ENCODE peak calls at places on chromosomes 12 and 14, in five cellular contexts. One of them, this sample, is unnamed.

GRCh38 chr12:130765186-130765659 is 49.1 kb upstream of the RIMBP2 start:
- DNase-seq in AG09319: no peak
- DNase-seq in natural killer cell: no peak
- DNase-seq in suprapubic skin: no peak
- DNase-seq in AG10803: peak
- DNase-seq in this sample: no peak

GRCh38 chr14:68295316-68295816 is 475.8 kb downstream of the RAD51B start:
- DNase-seq in AG09319: no peak
- DNase-seq in natural killer cell: no peak
- DNase-seq in suprapubic skin: no peak
- DNase-seq in AG10803: no peak
- DNase-seq in this sample: no peak

GRCh38 chr12:58211211-58211610 is 269.8 kb downstream of the ATP23 start:
- DNase-seq in AG09319: no peak
- DNase-seq in natural killer cell: no peak
- DNase-seq in suprapubic skin: no peak
- DNase-seq in AG10803: no peak
- DNase-seq in this sample: no peak

GRCh38 chr12:56687225-56688128 is 607 bp downstream of the PTGES3 start:
- DNase-seq in AG09319: no peak
- DNase-seq in natural killer cell: peak
- DNase-seq in suprapubic skin: peak
- DNase-seq in AG10803: peak
- DNase-seq in this sample: no peak

GRCh38 chr12:114625294-114625851 is 58.6 kb downstream of the TBX3 start:
- DNase-seq in AG09319: peak
- DNase-seq in natural killer cell: no peak
- DNase-seq in suprapubic skin: no peak
- DNase-seq in AG10803: peak
- DNase-seq in this sample: peak

GRCh38 chr12:45415393-45415817 is 199.5 kb downstream of the ANO6 start:
- DNase-seq in AG09319: peak
- DNase-seq in natural killer cell: no peak
- DNase-seq in suprapubic skin: no peak
- DNase-seq in AG10803: peak
- DNase-seq in this sample: no peak

GRCh38 chr12:1927051-1927680 is 8.7 kb upstream of the CACNA2D4 start:
- DNase-seq in AG09319: no peak
- DNase-seq in natural killer cell: no peak
- DNase-seq in suprapubic skin: no peak
- DNase-seq in AG10803: no peak
- DNase-seq in this sample: peak

GRCh38 chr12:91163116-91163515 is 19.5 kb downstream of the DCN start:
- DNase-seq in AG09319: no peak
- DNase-seq in natural killer cell: no peak
- DNase-seq in suprapubic skin: no peak
- DNase-seq in AG10803: no peak
- DNase-seq in this sample: no peak

GRCh38 chr14:79018846-79019245 is 848.7 kb downstream of the NRXN3 start:
- DNase-seq in AG09319: no peak
- DNase-seq in natural killer cell: no peak
- DNase-seq in suprapubic skin: no peak
- DNase-seq in AG10803: peak
- DNase-seq in this sample: no peak

GRCh38 chr12:14769837-14770494 is 33.3 kb downstream of the WBP11 start:
- DNase-seq in AG09319: no peak
- DNase-seq in natural killer cell: peak
- DNase-seq in suprapubic skin: peak
- DNase-seq in AG10803: peak
- DNase-seq in this sample: peak

GRCh38 chr12:100741084-100741711 is 53.4 kb upstream of the ANO4 start:
- DNase-seq in AG09319: no peak
- DNase-seq in natural killer cell: no peak
- DNase-seq in suprapubic skin: no peak
- DNase-seq in AG10803: peak
- DNase-seq in this sample: no peak

GRCh38 chr12:116476227-116476852 is 82.8 kb upstream of the MAP1LC3B2 start:
- DNase-seq in AG09319: no peak
- DNase-seq in natural killer cell: no peak
- DNase-seq in suprapubic skin: no peak
- DNase-seq in AG10803: no peak
- DNase-seq in this sample: no peak

GRCh38 chr12:79006306-79006705 is 141.7 kb downstream of the SYT1 start:
- DNase-seq in AG09319: no peak
- DNase-seq in natural killer cell: no peak
- DNase-seq in suprapubic skin: no peak
- DNase-seq in AG10803: peak
- DNase-seq in this sample: no peak

GRCh38 chr12:113228394-113229028 is 7.2 kb downstream of the TPCN1 start:
- DNase-seq in AG09319: no peak
- DNase-seq in natural killer cell: no peak
- DNase-seq in suprapubic skin: no peak
- DNase-seq in AG10803: no peak
- DNase-seq in this sample: no peak

GRCh38 chr14:91315844-91316267 is 71.4 kb upstream of the GPR68 start:
- DNase-seq in AG09319: no peak
- DNase-seq in natural killer cell: peak
- DNase-seq in suprapubic skin: no peak
- DNase-seq in AG10803: no peak
- DNase-seq in this sample: no peak

GRCh38 chr14:102805454-102805891 is 28.2 kb downstream of the TRAF3 start:
- DNase-seq in AG09319: no peak
- DNase-seq in natural killer cell: no peak
- DNase-seq in suprapubic skin: no peak
- DNase-seq in AG10803: peak
- DNase-seq in this sample: no peak

GRCh38 chr12:52200086-52200782 is 8.4 kb upstream of the KRT80 start:
- DNase-seq in AG09319: no peak
- DNase-seq in natural killer cell: no peak
- DNase-seq in suprapubic skin: no peak
- DNase-seq in AG10803: no peak
- DNase-seq in this sample: no peak

GRCh38 chr12:57334219-57334618 is 83.2 kb upstream of the STAC3 start:
- DNase-seq in AG09319: no peak
- DNase-seq in natural killer cell: no peak
- DNase-seq in suprapubic skin: no peak
- DNase-seq in AG10803: no peak
- DNase-seq in this sample: no peak

GRCh38 chr12:11630046-11630706 is 19.3 kb upstream of the ETV6 start:
- DNase-seq in AG09319: no peak
- DNase-seq in natural killer cell: no peak
- DNase-seq in suprapubic skin: no peak
- DNase-seq in AG10803: no peak
- DNase-seq in this sample: no peak

GRCh38 chr14:98957211-98958047 is 314.6 kb downstream of the BCL11B start:
- DNase-seq in AG09319: peak
- DNase-seq in natural killer cell: no peak
- DNase-seq in suprapubic skin: peak
- DNase-seq in AG10803: peak
- DNase-seq in this sample: peak

GRCh38 chr14:94768521-94769412 is 1.1 kb downstream of the GSC start:
- DNase-seq in AG09319: no peak
- DNase-seq in natural killer cell: no peak
- DNase-seq in suprapubic skin: no peak
- DNase-seq in AG10803: peak
- DNase-seq in this sample: no peak

GRCh38 chr14:77186911-77187648 is 5.5 kb downstream of the TMEM63C start:
- DNase-seq in AG09319: no peak
- DNase-seq in natural killer cell: no peak
- DNase-seq in suprapubic skin: no peak
- DNase-seq in AG10803: peak
- DNase-seq in this sample: no peak

GRCh38 chr12:45409966-45410365 is 194.1 kb downstream of the ANO6 start:
- DNase-seq in AG09319: peak
- DNase-seq in natural killer cell: no peak
- DNase-seq in suprapubic skin: no peak
- DNase-seq in AG10803: peak
- DNase-seq in this sample: no peak

GRCh38 chr12:48965447-48965846 is 6.1 kb downstream of the WNT10B start:
- DNase-seq in AG09319: no peak
- DNase-seq in natural killer cell: no peak
- DNase-seq in suprapubic skin: no peak
- DNase-seq in AG10803: peak
- DNase-seq in this sample: no peak

GRCh38 chr12:49108958-49109404 is 1.7 kb downstream of the LMBR1L start:
- DNase-seq in AG09319: no peak
- DNase-seq in natural killer cell: no peak
- DNase-seq in suprapubic skin: no peak
- DNase-seq in AG10803: peak
- DNase-seq in this sample: no peak

GRCh38 chr12:40622246-40622838 is 69.9 kb upstream of the CNTN1 start:
- DNase-seq in AG09319: peak
- DNase-seq in natural killer cell: no peak
- DNase-seq in suprapubic skin: no peak
- DNase-seq in AG10803: peak
- DNase-seq in this sample: no peak

GRCh38 chr14:68392393-68393085 is 400.3 kb downstream of the ZFP36L1 start:
- DNase-seq in AG09319: no peak
- DNase-seq in natural killer cell: no peak
- DNase-seq in suprapubic skin: no peak
- DNase-seq in AG10803: no peak
- DNase-seq in this sample: no peak

GRCh38 chr14:79661762-79662161 is 549.5 kb downstream of the DIO2 start:
- DNase-seq in AG09319: no peak
- DNase-seq in natural killer cell: no peak
- DNase-seq in suprapubic skin: no peak
- DNase-seq in AG10803: no peak
- DNase-seq in this sample: no peak

GRCh38 chr12:93957870-93958269 is 190.5 kb upstream of the PLXNC1 start:
- DNase-seq in AG09319: peak
- DNase-seq in natural killer cell: no peak
- DNase-seq in suprapubic skin: no peak
- DNase-seq in AG10803: peak
- DNase-seq in this sample: no peak

GRCh38 chr14:91142214-91142668 is 28.4 kb downstream of the DGLUCY start:
- DNase-seq in AG09319: no peak
- DNase-seq in natural killer cell: no peak
- DNase-seq in suprapubic skin: no peak
- DNase-seq in AG10803: no peak
- DNase-seq in this sample: no peak

GRCh38 chr14:59314953-59315599 is 126.6 kb downstream of the DAAM1 start:
- DNase-seq in AG09319: no peak
- DNase-seq in natural killer cell: no peak
- DNase-seq in suprapubic skin: no peak
- DNase-seq in AG10803: no peak
- DNase-seq in this sample: no peak

GRCh38 chr12:101166866-101167265 is 43.2 kb downstream of the SLC5A8 start:
- DNase-seq in AG09319: no peak
- DNase-seq in natural killer cell: no peak
- DNase-seq in suprapubic skin: no peak
- DNase-seq in AG10803: no peak
- DNase-seq in this sample: no peak

GRCh38 chr14:103161054-103161397 is 37.8 kb downstream of the TNFAIP2 start:
- DNase-seq in AG09319: no peak
- DNase-seq in natural killer cell: no peak
- DNase-seq in suprapubic skin: no peak
- DNase-seq in AG10803: peak
- DNase-seq in this sample: no peak

GRCh38 chr12:52007158-52007921 is 594 bp downstream of the TAMALIN start:
- DNase-seq in AG09319: no peak
- DNase-seq in natural killer cell: peak
- DNase-seq in suprapubic skin: no peak
- DNase-seq in AG10803: peak
- DNase-seq in this sample: no peak

GRCh38 chr12:19908825-19909224 is 459.5 kb upstream of the PDE3A start:
- DNase-seq in AG09319: no peak
- DNase-seq in natural killer cell: no peak
- DNase-seq in suprapubic skin: no peak
- DNase-seq in AG10803: no peak
- DNase-seq in this sample: no peak

GRCh38 chr12:32501835-32502333 is 102.5 kb downstream of the FGD4 start:
- DNase-seq in AG09319: no peak
- DNase-seq in natural killer cell: no peak
- DNase-seq in suprapubic skin: no peak
- DNase-seq in AG10803: peak
- DNase-seq in this sample: peak

DNA sequence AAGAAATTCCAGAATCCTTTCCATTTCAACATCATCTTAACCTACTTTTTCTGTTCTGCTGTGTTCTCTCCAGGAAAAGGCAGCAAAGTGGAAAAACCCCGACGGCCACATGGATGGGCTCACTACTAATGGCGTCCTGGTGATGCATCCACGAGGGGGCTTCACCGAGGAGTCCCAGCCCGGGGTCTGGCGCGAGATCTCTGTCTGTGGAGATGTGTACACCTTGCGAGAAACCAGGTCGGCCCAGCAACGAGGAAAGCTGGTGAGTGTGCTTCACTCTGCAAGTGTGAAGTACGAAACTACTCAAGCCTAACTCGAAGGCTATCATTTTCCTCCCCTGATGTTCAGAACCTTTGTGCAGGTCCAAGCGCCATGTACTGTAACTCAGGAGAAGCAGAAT is 172.0 kb downstream of the PELI2 start:
- DNase-seq in AG09319: no peak
- DNase-seq in natural killer cell: no peak
- DNase-seq in suprapubic skin: no peak
- DNase-seq in AG10803: no peak
- DNase-seq in this sample: no peak
- TF ChIP-seq CTCF in AG09319: no peak
- TF ChIP-seq CTCF in natural killer cell: no peak
- TF ChIP-seq CTCF in suprapubic skin: no peak
- TF ChIP-seq CTCF in AG10803: no peak
- TF ChIP-seq CTCF in this sample: no peak

GRCh38 chr14:73252491-73253322 is 15.4 kb downstream of the PAPLN start:
- DNase-seq in AG09319: no peak
- DNase-seq in natural killer cell: no peak
- DNase-seq in suprapubic skin: no peak
- DNase-seq in AG10803: no peak
- DNase-seq in this sample: no peak
- TF ChIP-seq CTCF in AG09319: no peak
- TF ChIP-seq CTCF in natural killer cell: no peak
- TF ChIP-seq CTCF in suprapubic skin: no peak
- TF ChIP-seq CTCF in AG10803: no peak
- TF ChIP-seq CTCF in this sample: no peak

DNA sequence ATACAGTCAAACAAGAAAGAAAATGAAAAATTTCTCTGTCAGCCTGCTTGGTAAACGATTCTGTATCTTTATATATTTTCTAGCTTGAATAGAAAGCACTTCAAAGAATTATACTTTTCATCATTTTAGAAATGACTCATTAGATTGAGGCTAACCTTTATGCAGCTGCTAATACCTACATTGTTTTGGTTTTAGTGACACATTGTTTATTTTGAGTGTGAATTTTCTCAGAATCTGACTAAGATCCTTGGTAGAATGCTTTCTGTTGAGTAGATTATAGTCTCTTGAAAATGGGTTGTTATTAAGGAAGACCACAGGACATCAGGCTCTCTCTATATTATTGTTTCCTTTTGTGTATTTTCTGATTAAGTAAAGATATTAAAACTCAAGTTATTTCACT is at the start of gene PMCH:
- DNase-seq in AG09319: no peak
- DNase-seq in natural killer cell: no peak
- DNase-seq in suprapubic skin: no peak
- DNase-seq in AG10803: no peak
- DNase-seq in this sample: no peak
- TF ChIP-seq CTCF in AG09319: no peak
- TF ChIP-seq CTCF in natural killer cell: no peak
- TF ChIP-seq CTCF in suprapubic skin: no peak
- TF ChIP-seq CTCF in AG10803: no peak
- TF ChIP-seq CTCF in this sample: no peak

GRCh38 chr14:56117765-56118610 is at the start of gene PELI2:
- DNase-seq in AG09319: peak
- DNase-seq in natural killer cell: peak
- DNase-seq in suprapubic skin: peak
- DNase-seq in AG10803: peak
- DNase-seq in this sample: peak
- TF ChIP-seq CTCF in AG09319: peak
- TF ChIP-seq CTCF in natural killer cell: no peak
- TF ChIP-seq CTCF in suprapubic skin: no peak
- TF ChIP-seq CTCF in AG10803: no peak
- TF ChIP-seq CTCF in this sample: peak